ENCODE peak calls at places on chromosome 13, in eight cellular contexts. I is GM23248; M is cardiac muscle cell; T is neural progenitor cell; B is left ventricle myocardium inferior; A is CD8-positive, alpha-beta memory T cell; S is hepatocyte; W is psoas muscle. G is an unnamed sample.

GRCh38 chr13:27117947-27118346 is 53.7 kb downstream of the USP12 start:
- DNase-seq in I (no peak), B (no peak), S (no peak), W (no peak), T (no peak), M (no peak), A (no peak), G (no peak)

GRCh38 chr13:98439896-98440295 is 137.0 kb downstream of the STK24 start:
- DNase-seq in I (no peak), T (no peak), B (no peak), S (no peak), M (no peak), A (no peak), W (no peak), G (no peak)

GRCh38 chr13:47117268-47117667 is 220.4 kb upstream of the HTR2A start:
- DNase-seq in W (no peak), A (no peak), B (no peak), S (peak), T (no peak), M (no peak), I (peak), G (no peak)

GRCh38 chr13:24737042-24737441 is 26.9 kb upstream of the RNF17 start:
- DNase-seq in T (peak), B (no peak), A (no peak), S (no peak), M (no peak), W (no peak), I (no peak), G (no peak)

GRCh38 chr13:44365008-44365407 is 8.6 kb upstream of the SERP2 start:
- DNase-seq in I (peak), S (no peak), M (no peak), B (no peak), W (no peak), T (no peak), A (no peak), G (no peak)

GRCh38 chr13:63050287-63050686 is 1634.6 kb upstream of the PCDH20 start:
- DNase-seq in W (no peak), T (no peak), B (no peak), M (no peak), A (no peak), S (no peak), I (no peak), G (no peak)

GRCh38 chr13:24306632-24307031 is 2.7 kb upstream of the C1QTNF9 start:
- DNase-seq in A (no peak), B (no peak), S (no peak), W (no peak), I (peak), M (no peak), T (no peak), G (no peak)

GRCh38 chr13:73754727-73755292 is 379.4 kb downstream of the KLF12 start:
- DNase-seq in B (no peak), A (peak), M (peak), S (peak), W (no peak), I (peak), T (peak), G (no peak)

GRCh38 chr13:100497394-100497793 is 91.2 kb downstream of the GGACT start:
- DNase-seq in M (no peak), W (no peak), I (peak), A (no peak), S (no peak), B (no peak), T (no peak), G (no peak)

GRCh38 chr13:90568165-90568564 is 779.3 kb upstream of the MIR17HG start:
- DNase-seq in A (no peak), W (no peak), B (no peak), I (no peak), M (no peak), T (no peak), S (no peak), G (no peak)

GRCh38 chr13:32878172-32878571 is 138.1 kb upstream of the KL start:
- DNase-seq in B (no peak), T (no peak), W (no peak), I (peak), A (no peak), M (no peak), S (no peak), G (no peak)

GRCh38 chr13:39370554-39370953 is 232.4 kb downstream of the LHFPL6 start:
- DNase-seq in W (no peak), T (no peak), I (peak), B (peak), S (peak), M (peak), A (no peak), G (no peak)

GRCh38 chr13:35621989-35622388 is 145.5 kb upstream of the MAB21L1 start:
- DNase-seq in T (no peak), B (no peak), I (peak), S (no peak), M (no peak), W (no peak), A (no peak), G (no peak)

GRCh38 chr13:61774903-61775302 is 359.3 kb upstream of the PCDH20 start:
- DNase-seq in T (no peak), S (no peak), B (no peak), I (no peak), A (no peak), W (no peak), M (no peak), G (no peak)

GRCh38 chr13:50463662-50464061 is 379.8 kb downstream of the DLEU7 start:
- DNase-seq in B (no peak), M (no peak), I (no peak), W (no peak), A (no peak), T (no peak), S (no peak), G (no peak)

GRCh38 chr13:32731576-32731975 is 145.3 kb downstream of the PDS5B start:
- DNase-seq in W (no peak), T (no peak), I (peak), S (peak), B (no peak), A (no peak), M (no peak), G (no peak)

GRCh38 chr13:48377857-48378256 is 35.1 kb downstream of the LPAR6 start:
- DNase-seq in A (no peak), S (no peak), W (no peak), M (no peak), B (no peak), T (no peak), I (no peak), G (no peak)

GRCh38 chr13:22926176-22927007 is 254.4 kb upstream of the SGCG start:
- DNase-seq in S (peak), M (peak), A (no peak), I (peak), T (peak), B (peak), W (peak), G (peak)

GRCh38 chr13:111502957-111503356 is 182.5 kb downstream of the TEX29 start:
- DNase-seq in A (no peak), B (no peak), T (no peak), W (no peak), S (no peak), I (no peak), M (no peak), G (no peak)

GRCh38 chr13:98648141-98648540 is 71.2 kb upstream of the STK24 start:
- DNase-seq in W (no peak), A (no peak), T (no peak), I (no peak), B (no peak), M (no peak), S (peak), G (no peak)

GRCh38 chr13:96011291-96011875 is 41.8 kb downstream of the UGGT2 start:
- DNase-seq in B (no peak), A (no peak), S (no peak), M (no peak), T (no peak), W (no peak), I (peak), G (no peak)

GRCh38 chr13:27680465-27680864 is 58.8 kb downstream of the POLR1D start:
- DNase-seq in T (no peak), M (no peak), B (no peak), I (no peak), A (no peak), S (no peak), W (no peak), G (no peak)

GRCh38 chr13:26465514-26465913 is 92.0 kb upstream of the WASF3 start:
- DNase-seq in W (peak), M (no peak), I (no peak), T (no peak), S (no peak), A (no peak), B (peak), G (no peak)

GRCh38 chr13:72542241-72542640 is 185.2 kb downstream of the MZT1 start:
- DNase-seq in W (no peak), A (no peak), B (no peak), I (no peak), S (no peak), M (no peak), T (no peak), G (no peak)

GRCh38 chr13:48268019-48268418 is 35.0 kb downstream of the ITM2B start:
- DNase-seq in B (no peak), W (no peak), A (no peak), S (no peak), I (no peak), T (no peak), M (no peak), G (no peak)

DNA sequence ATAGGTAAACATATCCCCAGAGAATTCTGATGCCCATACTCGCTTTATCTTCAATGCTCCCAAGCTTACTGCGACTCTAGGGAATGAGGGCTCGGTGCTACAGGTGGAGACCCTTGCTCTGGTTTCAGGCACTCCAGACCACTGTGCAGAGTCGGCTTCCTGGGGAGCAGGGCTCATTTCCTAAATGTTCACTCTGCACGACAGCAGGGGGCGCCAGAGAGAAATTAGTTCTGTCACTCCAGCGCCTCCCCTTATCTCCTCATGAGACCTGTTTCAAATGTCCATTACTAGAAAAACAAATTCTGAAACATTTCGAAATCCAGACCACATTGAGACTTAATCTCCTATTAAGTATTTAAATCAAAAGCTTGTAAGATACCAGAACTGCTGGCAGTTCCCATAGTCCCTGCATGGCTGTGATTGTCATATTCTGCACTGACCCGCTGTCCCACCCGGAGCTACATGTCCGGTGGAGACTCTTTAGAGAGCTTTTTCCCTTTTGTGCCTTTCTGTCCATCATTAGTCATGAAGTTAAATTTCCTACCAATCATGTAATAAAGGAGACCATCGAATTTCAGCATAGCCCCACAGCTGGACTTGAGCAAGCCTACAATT is 22.4 kb downstream of the EPSTI1 start:
- DNase-seq in W (peak), B (peak), M (peak), A (peak), S (peak), I (peak), T (peak), G (peak)
- H3K27ac ChIP-seq in W (no peak), B (no peak), M (no peak), A (no peak), S (peak), I (no peak), T (no peak), G (no peak)

GRCh38 chr13:59687028-59687427 is 476.7 kb downstream of the DIAPH3 start:
- DNase-seq in S (no peak), B (no peak), I (no peak), W (no peak), M (no peak), T (no peak), A (no peak), G (no peak)
- H3K27ac ChIP-seq in S (no peak), B (no peak), I (no peak), W (no peak), M (peak), T (no peak), A (no peak), G (no peak)

GRCh38 chr13:94280845-94281244 is 198.6 kb downstream of the DCT start:
- DNase-seq in M (no peak), T (no peak), B (no peak), W (no peak), S (no peak), A (no peak), I (no peak), G (no peak)
- H3K27ac ChIP-seq in M (no peak), T (no peak), B (no peak), W (no peak), S (no peak), A (no peak), I (no peak), G (no peak)

GRCh38 chr13:30375436-30375835 is 46.9 kb upstream of the UBE2L5 start:
- DNase-seq in I (no peak), W (no peak), B (no peak), M (no peak), T (no peak), S (no peak), A (no peak), G (no peak)

GRCh38 chr13:30370146-30370545 is 52.1 kb upstream of the UBE2L5 start:
- DNase-seq in M (no peak), S (no peak), B (no peak), I (no peak), T (no peak), W (no peak), A (no peak), G (no peak)

GRCh38 chr13:30370916-30371521 is 51.3 kb upstream of the UBE2L5 start:
- DNase-seq in S (no peak), W (no peak), M (no peak), B (no peak), T (no peak), I (no peak), A (no peak), G (no peak)

GRCh38 chr13:30373727-30374126 is 48.6 kb upstream of the UBE2L5 start:
- DNase-seq in A (peak), I (no peak), S (no peak), B (no peak), W (no peak), T (no peak), M (no peak), G (no peak)

DNA sequence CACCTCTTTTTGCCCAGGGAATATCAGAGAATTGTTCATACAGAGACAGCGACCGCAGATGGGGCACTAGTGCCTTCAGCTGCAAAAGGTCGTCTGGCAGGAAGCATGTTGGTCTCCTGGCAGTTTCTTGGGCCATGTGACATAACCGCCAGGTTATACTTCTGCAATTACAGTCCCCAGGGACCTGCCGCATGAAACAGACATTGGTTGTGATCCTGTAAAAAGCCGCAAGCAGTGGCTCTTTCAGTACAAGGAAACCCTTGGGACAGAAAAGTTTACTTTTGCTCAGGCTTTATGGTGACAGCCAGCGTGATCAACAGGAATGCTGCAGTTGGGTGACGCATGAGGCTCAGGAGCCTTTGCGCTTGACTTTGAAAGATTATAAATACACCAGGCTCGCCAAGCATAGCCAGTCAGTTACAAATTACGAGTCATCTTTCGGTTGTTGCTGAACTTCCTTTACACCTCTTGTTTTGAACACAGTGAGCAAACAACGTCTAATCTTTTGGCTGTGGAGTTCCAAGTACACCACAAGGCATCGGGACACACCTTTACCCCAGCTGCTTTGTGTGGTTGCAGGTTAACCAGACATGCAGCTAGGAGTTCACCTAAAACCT is 50.5 kb upstream of the UBE2L5 start:
- DNase-seq in M (no peak), I (peak), W (no peak), A (peak), S (peak), B (no peak), T (no peak), G (no peak)
- H3K27ac ChIP-seq in M (no peak), I (peak), W (no peak), A (peak), S (peak), B (no peak), T (no peak), G (no peak)

DNA sequence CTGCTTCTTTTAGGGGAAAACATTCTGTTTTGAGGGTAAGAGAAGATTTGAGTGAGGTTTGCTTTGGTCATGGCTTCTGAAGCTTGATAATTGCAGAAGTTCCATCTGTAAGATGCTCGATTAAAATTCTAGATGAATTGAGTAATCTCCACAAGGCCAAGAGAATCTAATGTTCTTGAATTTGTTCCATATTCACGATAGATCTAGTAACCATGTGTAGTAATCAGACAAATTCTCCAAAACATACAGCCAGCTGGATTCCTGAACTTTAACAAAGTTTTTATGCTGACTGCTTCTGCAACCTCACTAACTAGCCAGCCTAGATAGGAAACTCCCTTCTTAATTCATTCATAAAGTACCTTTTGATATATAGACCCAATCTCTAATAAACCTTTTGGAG is 92.7 kb downstream of the COL4A2 start:
- DNase-seq in A (no peak), B (no peak), S (no peak), I (peak), W (no peak), M (no peak), T (no peak), G (no peak)
- H3K27ac ChIP-seq in A (no peak), B (peak), S (peak), I (peak), W (peak), M (no peak), T (no peak), G (no peak)

DNA sequence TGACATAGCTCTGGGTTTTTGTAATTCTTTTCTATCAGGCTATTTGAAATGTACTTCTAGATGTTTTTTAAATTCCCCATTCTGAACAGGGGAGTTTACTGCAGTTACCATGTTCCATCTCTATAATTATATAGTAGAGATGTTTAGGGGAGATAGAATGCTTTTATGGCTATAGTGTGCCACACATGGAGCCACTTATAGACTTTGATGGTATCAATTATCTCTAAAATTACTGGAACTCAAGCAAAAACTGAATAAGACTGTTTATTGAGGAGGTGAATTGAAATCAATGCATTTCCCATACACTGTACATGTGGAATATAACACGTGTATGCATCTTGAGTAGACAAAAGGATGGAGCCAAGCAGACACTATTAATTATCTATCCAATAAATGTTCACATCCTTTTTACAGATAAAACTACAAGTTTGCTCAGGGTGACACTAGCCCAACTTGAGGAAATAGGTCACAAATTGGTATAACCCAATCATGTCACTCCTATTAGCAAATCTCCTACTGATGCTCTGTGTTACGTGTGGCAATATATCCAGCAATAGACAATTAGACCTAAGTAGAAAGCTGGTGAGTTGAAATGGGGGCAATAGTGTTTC is 1882.6 kb downstream of the PCDH9 start:
- DNase-seq in I (no peak), B (no peak), S (no peak), T (no peak), A (no peak), M (no peak), W (no peak), G (no peak)
- H3K27ac ChIP-seq in I (no peak), B (no peak), S (no peak), T (no peak), A (no peak), M (no peak), W (no peak), G (no peak)

GRCh38 chr13:51666316-51666715 is 82.1 kb downstream of the WDFY2 start:
- DNase-seq in I (no peak), B (no peak), T (no peak), W (no peak), S (no peak), M (no peak), A (no peak), G (no peak)

GRCh38 chr13:51668580-51669195 is 84.4 kb downstream of the WDFY2 start:
- DNase-seq in W (no peak), A (no peak), T (no peak), M (no peak), I (no peak), S (no peak), B (no peak), G (no peak)

GRCh38 chr13:51663980-51664957 is 80.0 kb downstream of the WDFY2 start:
- DNase-seq in W (no peak), B (no peak), M (no peak), I (no peak), T (no peak), S (no peak), A (no peak), G (no peak)

GRCh38 chr13:51665456-51665855 is 81.2 kb downstream of the WDFY2 start:
- DNase-seq in M (no peak), W (no peak), A (no peak), B (no peak), T (no peak), I (no peak), S (no peak), G (no peak)

GRCh38 chr13:51666839-51667238 is 82.6 kb downstream of the WDFY2 start:
- DNase-seq in T (no peak), B (no peak), M (no peak), S (no peak), A (no peak), I (no peak), W (no peak), G (no peak)
- H3K27ac ChIP-seq in T (no peak), B (no peak), M (no peak), S (no peak), A (no peak), I (peak), W (no peak), G (no peak)